ENCODE peak calls at places on chromosomes 13 and 19, in seven cellular contexts. L is cardiac muscle cell, W is lower lobe of right lung, J is dorsolateral prefrontal cortex, O is IMR-90, H is pancreas, I is transverse colon. G is an unnamed sample.

GRCh38 chr13:26412263-26412662 is 145.2 kb upstream of the WASF3 start:
- DNase-seq in L (peak; percentile 6), J (no peak), H (no peak), W (no peak), I (no peak), O (no peak), G (no peak)

GRCh38 chr19:35031072-35031881 is 1.0 kb downstream of the SCN1B start:
- DNase-seq in I (no peak), L (peak; percentile 42), W (no peak), O (peak; percentile 18), H (no peak), J (peak; percentile 70), G (no peak)

GRCh38 chr19:45681391-45682015 is 10.2 kb downstream of the SNRPD2 start:
- DNase-seq in J (peak; percentile 84), O (peak; percentile 69), I (peak; percentile 93), W (peak; percentile 92), L (peak; percentile 82), H (peak; percentile 88), G (peak; percentile 82)

GRCh38 chr19:10516671-10517286 is 468 bp downstream of the S1PR5 start:
- DNase-seq in I (no peak), H (no peak), L (no peak), O (no peak), J (no peak), W (no peak), G (peak; percentile 72)

GRCh38 chr13:24202215-24202614 is 41.7 kb downstream of the SPATA13 start:
- DNase-seq in I (peak; percentile 72), H (no peak), W (no peak), O (no peak), J (no peak), L (no peak), G (no peak)

GRCh38 chr13:100773429-100773828 is 98.8 kb upstream of the TMTC4 start:
- DNase-seq in O (no peak), I (no peak), H (no peak), W (no peak), L (no peak), J (no peak), G (peak; percentile 38)

GRCh38 chr13:37869506-37869755 is 141 bp downstream of the TRPC4 start:
- DNase-seq in O (no peak), J (no peak), W (no peak), L (no peak), H (no peak), I (no peak), G (peak; percentile 4)

GRCh38 chr13:103289661-103290060 is 223.4 kb upstream of the SLC10A2 start:
- DNase-seq in O (no peak), J (no peak), I (no peak), L (peak; percentile 68), H (no peak), W (no peak), G (no peak)

GRCh38 chr19:16737909-16738308 is 18.3 kb downstream of the NWD1 start:
- DNase-seq in W (no peak), H (no peak), O (peak; percentile 15), I (no peak), L (peak; percentile 13), J (no peak), G (no peak)

GRCh38 chr19:2543463-2544442 is 67.8 kb downstream of the GADD45B start:
- DNase-seq in W (peak; percentile 91), J (peak; percentile 96), O (peak; percentile 98), H (peak; percentile 94), I (peak; percentile 90), L (peak; percentile 99), G (peak; percentile 89)

DNA sequence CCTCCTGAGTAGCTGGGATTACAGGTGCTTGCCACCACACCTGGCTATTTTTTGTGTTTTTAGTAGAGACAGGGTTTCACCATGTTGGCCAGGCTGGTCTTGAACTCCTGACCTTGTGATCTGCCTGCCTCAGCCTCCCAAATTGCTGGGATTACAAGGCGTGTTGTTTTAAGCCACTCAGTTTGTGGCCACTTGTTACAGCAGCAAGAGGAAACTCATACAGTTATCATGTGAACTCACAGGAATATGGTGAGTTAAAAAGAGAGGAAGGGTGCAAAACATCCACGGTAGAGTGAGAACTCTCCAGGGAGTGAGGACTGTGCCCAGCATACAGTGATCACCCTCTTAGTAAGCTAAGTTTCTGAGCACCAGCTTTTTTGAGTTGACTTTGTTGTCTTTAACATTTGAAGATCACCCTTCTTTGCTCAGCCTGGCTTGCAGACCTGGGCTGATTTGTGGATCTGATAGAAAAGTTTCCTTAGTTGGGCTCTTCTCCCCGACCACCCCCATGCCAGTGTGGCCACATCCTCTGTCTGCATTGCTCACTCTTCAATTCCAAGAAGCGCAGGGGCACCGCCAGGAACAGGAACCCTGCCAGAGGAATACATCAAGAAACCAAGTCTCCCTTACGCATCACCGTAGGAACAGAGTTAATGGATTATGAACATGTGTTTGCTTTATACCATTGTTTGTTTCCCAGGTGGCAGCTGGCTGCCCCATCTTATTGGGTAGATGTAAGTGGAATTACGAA is 16.0 kb downstream of the ALOX5AP start:
- DNase-seq in I (no peak), L (no peak), H (no peak), J (no peak), O (no peak), W (no peak), G (no peak)
- H3K27ac ChIP-seq in I (no peak overlapping the region), L (no peak overlapping the region), H (no peak overlapping the region), J (no peak overlapping the region), O (no peak overlapping the region), W (no peak overlapping the region), G (no peak overlapping the region)

GRCh38 chr13:28401303-28402056 is 93.4 kb downstream of the FLT1 start:
- DNase-seq in H (no peak), J (no peak), I (no peak), L (peak; percentile 89), O (peak; percentile 75), W (no peak), G (no peak)
- TF ChIP-seq CTCF in H (no peak), J (no peak), I (no peak), L (no peak), O (no peak), W (no peak), G (no peak)

GRCh38 chr13:21012211-21012610 is 49.2 kb downstream of the LATS2 start:
- DNase-seq in I (no peak), O (peak; percentile 93), H (no peak), J (no peak), L (no peak), W (no peak), G (no peak)

GRCh38 chr13:21014666-21015170 is 46.7 kb downstream of the LATS2 start:
- DNase-seq in O (peak; percentile 91), W (no peak), I (no peak), L (peak; percentile 79), J (no peak), H (no peak), G (no peak)

GRCh38 chr13:21013682-21014038 is 47.7 kb downstream of the LATS2 start:
- DNase-seq in L (no peak), W (no peak), O (no peak), H (no peak), I (no peak), J (no peak), G (no peak)

GRCh38 chr13:21014139-21014665 is 47.2 kb downstream of the LATS2 start:
- DNase-seq in I (no peak), W (no peak), J (no peak), H (no peak), O (no peak), L (no peak), G (no peak)

GRCh38 chr13:21012841-21013681 is 48.3 kb downstream of the LATS2 start:
- DNase-seq in H (peak; percentile 29), W (no peak), I (no peak), O (no peak), J (no peak), L (peak; percentile 51), G (no peak)
- H3K27ac ChIP-seq in H (no peak overlapping the region), W (no peak overlapping the region), I (peak overlapping the region; percentile 68), O (peak overlapping the region; percentile 98), J (no peak overlapping the region), L (no peak overlapping the region), G (no peak overlapping the region)

GRCh38 chr13:96003304-96003703 is 49.9 kb downstream of the UGGT2 start:
- DNase-seq in L (peak; percentile 29), O (no peak), J (no peak), W (no peak), H (no peak), I (no peak), G (no peak)
- TF ChIP-seq CTCF in L (peak; percentile 19), O (no peak), J (no peak), W (no peak), H (no peak), I (no peak), G (no peak)

GRCh38 chr13:44219808-44220544 is 153.6 kb upstream of the SERP2 start:
- DNase-seq in L (peak; percentile 58), H (no peak), I (no peak), J (no peak), W (no peak), O (peak; percentile 93), G (peak; percentile 25)
- H3K27ac ChIP-seq in L (no peak overlapping the region), H (no peak overlapping the region), I (peak overlapping the region; percentile 87), J (peak overlapping the region; percentile 74), W (peak overlapping the region; percentile 69), O (no peak overlapping the region), G (no peak overlapping the region)

DNA sequence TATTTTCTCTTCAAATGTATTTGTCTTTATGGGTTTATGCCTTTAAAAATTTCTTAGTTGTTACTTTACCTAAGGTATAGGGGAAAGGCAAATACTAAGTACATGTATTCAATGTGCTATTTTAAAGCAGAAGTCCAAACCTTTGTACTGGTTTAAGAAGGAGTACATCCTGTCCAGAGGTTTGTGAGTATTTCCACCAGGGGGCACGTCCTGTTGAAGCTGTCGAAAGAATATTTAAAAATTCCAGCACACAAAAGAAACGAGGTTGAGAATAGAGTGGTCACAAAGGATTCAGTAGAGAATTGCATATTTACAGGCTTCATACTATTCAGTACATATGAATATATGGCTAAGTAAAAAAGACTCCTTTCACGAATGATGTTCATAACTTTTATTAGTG is 59.8 kb downstream of the URI1 start:
- DNase-seq in J (no peak), O (peak; percentile 19), I (no peak), L (peak; percentile 23), W (no peak), H (no peak), G (no peak)
- TF ChIP-seq CTCF in J (no peak), O (peak; percentile 20), I (no peak), L (peak; percentile 30), W (no peak), H (no peak), G (no peak)

GRCh38 chr19:41480336-41480735 is 37.4 kb downstream of the ERICH4 start:
- DNase-seq in I (no peak), W (no peak), L (no peak), O (no peak), H (no peak), J (no peak), G (no peak)

GRCh38 chr19:41476583-41476982 is 33.6 kb downstream of the ERICH4 start:
- DNase-seq in H (no peak), I (no peak), J (no peak), L (no peak), O (no peak), W (no peak), G (no peak)

GRCh38 chr19:41478171-41478570 is 35.2 kb downstream of the ERICH4 start:
- DNase-seq in J (no peak), W (no peak), L (no peak), H (no peak), I (no peak), O (no peak), G (no peak)

GRCh38 chr19:41479757-41480191 is 36.8 kb downstream of the ERICH4 start:
- DNase-seq in I (no peak), O (no peak), W (no peak), J (no peak), L (peak; percentile 76), H (peak; percentile 19), G (no peak)

GRCh38 chr19:41478875-41479756 is 36.2 kb downstream of the ERICH4 start:
- DNase-seq in J (no peak), L (peak; percentile 64), I (no peak), O (no peak), H (no peak), W (no peak), G (no peak)
- H3K27ac ChIP-seq in J (no peak overlapping the region), L (no peak overlapping the region), I (peak overlapping the region; percentile 21), O (no peak overlapping the region), H (no peak overlapping the region), W (peak overlapping the region; percentile 71), G (no peak overlapping the region)